ENCODE peak calls at places on chromosomes 7 and 10, in five cellular contexts. H is OCI-LY7, Z is H1, O is keratinocyte, D is A549. Q is an unnamed sample.

GRCh38 chr10:36277459-36277858 is 635.4 kb upstream of the FZD8 start:
- DNase-seq in Z (no peak), H (no peak), O (no peak), D (no peak), Q (no peak)

GRCh38 chr7:32670105-32670504 is 174.8 kb downstream of the AVL9 start:
- DNase-seq in H (no peak), Z (no peak), D (peak; percentile 47), O (no peak), Q (no peak)

GRCh38 chr10:6044651-6045599 is 17.2 kb downstream of the IL2RA start:
- DNase-seq in Z (peak; percentile 16), H (peak; percentile 40), D (no peak), O (no peak), Q (no peak)

GRCh38 chr7:139635521-139636240 is 112.2 kb downstream of the CLEC2L start:
- DNase-seq in D (no peak), H (no peak), O (no peak), Z (no peak), Q (no peak)

GRCh38 chr10:45419673-45420020 is 45.6 kb downstream of the ALOX5 start:
- DNase-seq in D (no peak), O (no peak), H (no peak), Z (no peak), Q (no peak)

GRCh38 chr10:44512345-44513095 is 127.6 kb upstream of the CXCL12 start:
- DNase-seq in Z (no peak), O (no peak), H (no peak), D (no peak), Q (no peak)

GRCh38 chr7:111018960-111019835 is 71.7 kb upstream of the LRRN3 start:
- DNase-seq in H (no peak), O (no peak), D (no peak), Z (no peak), Q (no peak)

GRCh38 chr7:156015237-156016020 is 203.2 kb upstream of the SHH start:
- DNase-seq in H (no peak), D (no peak), Z (peak; percentile 29), O (no peak), Q (no peak)

GRCh38 chr7:117034851-117035462 is 81.7 kb downstream of the ST7 start:
- DNase-seq in D (no peak), O (no peak), H (no peak), Z (no peak), Q (no peak)

GRCh38 chr10:49446031-49446430 is 50.1 kb upstream of the DRGX start:
- DNase-seq in D (no peak), O (peak; percentile 9), Z (no peak), H (no peak), Q (no peak)

GRCh38 chr7:39727614-39728013 is 104.2 kb downstream of the RALA start:
- DNase-seq in O (no peak), H (no peak), Z (no peak), D (no peak), Q (no peak)

GRCh38 chr7:36082910-36083309 is 70.1 kb upstream of the EEPD1 start:
- DNase-seq in D (no peak), Z (no peak), H (no peak), O (no peak), Q (no peak)

GRCh38 chr7:134337980-134338379 is 21.2 kb upstream of the SLC35B4 start:
- DNase-seq in H (no peak), O (no peak), D (no peak), Z (no peak), Q (no peak)

GRCh38 chr10:102856758-102857424 is 2.8 kb downstream of the BORCS7 start:
- DNase-seq in D (no peak), Z (no peak), H (no peak), O (no peak), Q (no peak)

DNA sequence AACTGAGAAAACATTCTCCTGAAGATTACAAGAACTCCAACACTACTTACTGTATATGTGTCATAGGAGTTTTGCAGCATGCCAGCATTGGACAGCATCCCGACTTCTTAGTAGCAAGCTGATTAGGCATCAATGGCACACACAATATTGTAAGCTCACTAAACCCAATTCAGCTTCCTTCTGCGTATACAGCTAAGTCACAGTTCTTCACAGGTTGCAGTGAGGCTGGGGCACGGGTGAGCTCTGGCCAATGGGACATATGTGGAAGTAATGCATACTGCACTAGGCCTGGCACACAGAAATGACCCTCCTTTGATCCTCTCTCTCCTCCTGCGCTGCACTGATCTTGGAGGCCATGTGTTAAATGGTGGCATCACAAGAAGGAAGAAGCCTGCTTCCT is 12.0 kb downstream of the RAB11FIP2 start:
- DNase-seq in Z (no peak), D (no peak), H (no peak), O (no peak), Q (no peak)
- H3K27ac ChIP-seq in Z (peak overlapping the region; percentile 19), D (no peak overlapping the region), H (no peak overlapping the region), O (no peak overlapping the region), Q (no peak overlapping the region)

DNA sequence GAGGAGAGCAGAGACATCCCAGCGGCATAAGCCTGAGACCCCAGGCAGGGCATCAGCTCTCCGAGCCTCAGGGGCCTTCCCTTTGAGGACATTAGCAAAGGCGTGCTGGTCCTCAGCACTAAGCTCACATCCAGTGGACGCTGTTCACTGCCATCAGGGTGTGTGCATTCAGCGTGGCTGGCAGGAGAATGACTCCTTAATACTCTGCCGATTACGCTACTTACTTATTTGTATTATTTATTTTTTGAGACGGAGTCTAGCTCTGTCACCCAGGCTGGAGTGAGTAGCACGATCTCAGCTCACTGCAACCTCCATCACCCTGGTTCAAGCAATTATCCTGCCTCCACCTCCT is 290.2 kb downstream of the KLF6 start:
- DNase-seq in D (no peak), H (no peak), Z (no peak), O (no peak), Q (no peak)
- H3K4me3 ChIP-seq in D (no peak overlapping the region), H (no peak overlapping the region), Z (no peak overlapping the region), O (no peak overlapping the region), Q (no peak overlapping the region)

GRCh38 chr7:55133630-55134392 is 115.0 kb downstream of the EGFR start:
- DNase-seq in H (no peak), O (no peak), Z (no peak), D (peak; percentile 72), Q (peak; percentile 67)

GRCh38 chr7:55130554-55131198 is 111.9 kb downstream of the EGFR start:
- DNase-seq in O (no peak), H (no peak), D (no peak), Z (no peak), Q (peak; percentile 67)

GRCh38 chr7:55131421-55131929 is 112.7 kb downstream of the EGFR start:
- DNase-seq in H (no peak), O (no peak), Z (no peak), D (no peak), Q (no peak)

GRCh38 chr7:55132890-55133551 is 114.2 kb downstream of the EGFR start:
- DNase-seq in Z (no peak), D (peak; percentile 88), H (no peak), O (peak; percentile 93), Q (no peak)

GRCh38 chr7:55132550-55132889 is 113.7 kb downstream of the EGFR start:
- DNase-seq in Z (no peak), D (no peak), O (peak; percentile 89), H (no peak), Q (no peak)
- H3K4me1 ChIP-seq in Z (peaks cover 6% of the 10 kb centered on the region), D (peaks cover 76% of the 10 kb centered on the region), O (peaks cover 89% of the 10 kb centered on the region), H (no peaks in the 10 kb centered on the region), Q (peaks cover 71% of the 10 kb centered on the region)

GRCh38 chr7:71486414-71486813 is 354.5 kb downstream of the GALNT17 start:
- DNase-seq in H (no peak), D (no peak), Z (no peak), O (no peak), Q (no peak)
- H3K27ac ChIP-seq in H (no peak overlapping the region), D (no peak overlapping the region), Z (no peak overlapping the region), O (no peak overlapping the region), Q (no peak overlapping the region)

GRCh38 chr10:128211953-128212727 is 85.9 kb upstream of the MKI67 start:
- DNase-seq in Z (peak; percentile 95), O (peak; percentile 23), D (peak; percentile 94), H (peak; percentile 82), Q (peak; percentile 88)
- H3K4me3 ChIP-seq in Z (peak overlapping the region; percentile 15), O (no peak overlapping the region), D (peak overlapping the region; percentile 18), H (no peak overlapping the region), Q (peak overlapping the region; percentile 23)

GRCh38 chr10:24241536-24241935 is 32.6 kb downstream of the KIAA1217 start:
- DNase-seq in H (no peak), Z (no peak), D (no peak), O (no peak), Q (no peak)
- H3K4me1 ChIP-seq in H (no peaks in the 10 kb centered on the region), Z (peaks cover 23% of the 10 kb centered on the region), D (no peaks in the 10 kb centered on the region), O (peaks cover 24% of the 10 kb centered on the region), Q (peaks cover 70% of the 10 kb centered on the region)

GRCh38 chr10:100519321-100520051 is at the start of gene SEC31B:
- DNase-seq in D (no peak), H (no peak), O (no peak), Z (peak; percentile 84), Q (peak; percentile 53)

GRCh38 chr10:100518761-100519241 is 860 bp downstream of the SEC31B start:
- DNase-seq in O (no peak), Z (peak; percentile 79), H (peak; percentile 51), D (peak; percentile 58), Q (no peak)

GRCh38 chr10:100522945-100523344 is 3.3 kb upstream of the SEC31B start:
- DNase-seq in H (no peak), D (no peak), O (no peak), Z (no peak), Q (no peak)

GRCh38 chr10:100522107-100522811 is 2.6 kb upstream of the SEC31B start:
- DNase-seq in H (no peak), O (no peak), D (no peak), Z (no peak), Q (no peak)

DNA sequence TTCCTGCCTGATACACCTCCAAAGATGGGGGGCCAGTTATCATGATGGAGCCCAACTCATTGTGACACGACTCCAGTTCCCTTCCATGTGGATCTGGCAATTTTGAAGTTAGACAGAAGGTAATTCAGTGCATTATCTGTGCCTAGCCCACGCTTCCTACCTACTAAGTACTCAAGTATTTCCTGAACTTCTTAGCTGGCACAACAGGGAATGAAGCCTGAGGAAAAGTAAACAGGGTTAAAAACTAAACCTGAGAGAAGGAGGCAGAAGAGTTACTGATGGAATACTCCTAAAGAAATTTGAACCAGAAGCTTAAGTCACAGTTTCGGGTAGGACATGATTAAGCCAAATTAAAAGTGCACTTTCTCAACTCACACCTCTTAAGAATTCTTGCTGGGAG is 1.1 kb upstream of the SEC31B start:
- DNase-seq in D (no peak), H (no peak), O (no peak), Z (no peak), Q (no peak)
- H3K27ac ChIP-seq in D (no peak overlapping the region), H (no peak overlapping the region), O (no peak overlapping the region), Z (no peak overlapping the region), Q (no peak overlapping the region)

DNA sequence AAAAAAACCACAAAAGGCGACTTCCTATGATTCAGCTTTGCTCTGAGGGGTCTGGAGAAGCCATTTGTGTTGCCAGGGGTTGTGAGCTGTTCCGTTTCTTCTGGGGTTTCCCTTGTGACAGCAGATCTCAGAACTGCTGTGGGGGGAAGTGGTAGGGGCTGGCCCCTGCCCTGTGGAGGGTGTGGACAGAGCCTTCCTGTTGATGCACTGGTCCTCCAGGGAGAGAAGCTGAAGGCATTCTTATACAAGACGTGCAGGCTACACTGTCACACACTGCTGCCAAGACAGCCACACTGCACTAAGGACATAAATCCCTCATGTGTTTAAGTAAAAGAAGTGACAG is 17.3 kb upstream of the CSGALNACT2 start:
- DNase-seq in D (no peak), O (no peak), Z (no peak), H (peak; percentile 59), Q (no peak)
- H3K4me3 ChIP-seq in D (no peak overlapping the region), O (no peak overlapping the region), Z (no peak overlapping the region), H (no peak overlapping the region), Q (no peak overlapping the region)

Q was measured in psoas muscle.